ENCODE peak calls at places on chromosomes 2 and 18, in six cellular contexts. U is HS-27A; V is cardiac fibroblast; S is stimulated activated CD4-positive, alpha-beta T cell treated with anti-CD3 and anti-CD28 coated beads, Interleukin-2, amount 100 ng/mL, for 48 hours; G is HEK293T; A is lung microvascular endothelial cell. T is an unnamed sample.

GRCh38 chr18:58661423-58661822 is 9.8 kb upstream of the MALT1 start:
- DNase-seq in U (no peak), V (peak; percentile 42), S (no peak), G (no peak), A (peak; percentile 14), T (no peak)

GRCh38 chr18:80148316-80149199 is 39.5 kb downstream of the ADNP2 start:
- DNase-seq in U (no peak), V (peak; percentile 38), S (no peak), G (no peak), A (no peak), T (no peak)

GRCh38 chr2:96150007-96150406 is 4.8 kb upstream of the DUSP2 start:
- DNase-seq in U (no peak), V (no peak), S (no peak), G (no peak), A (no peak), T (no peak)

GRCh38 chr18:61750840-61751668 is 141.8 kb downstream of the RNF152 start:
- DNase-seq in U (no peak), V (no peak), S (no peak), G (no peak), A (no peak), T (no peak)

GRCh38 chr2:227460079-227460485 is 11.9 kb upstream of the AGFG1 start:
- DNase-seq in U (no peak), V (peak; percentile 80), S (peak; percentile 52), G (no peak), A (no peak), T (peak; percentile 97)

GRCh38 chr2:30608643-30609042 is 161.6 kb downstream of the LCLAT1 start:
- DNase-seq in U (no peak), V (no peak), S (no peak), G (no peak), A (no peak), T (no peak)

GRCh38 chr2:86233464-86233863 is 34.2 kb downstream of the MRPL35 start:
- DNase-seq in U (no peak), V (no peak), S (no peak), G (no peak), A (no peak), T (no peak)

GRCh38 chr18:41767960-41768359 is 187.1 kb upstream of the PIK3C3 start:
- DNase-seq in U (no peak), V (peak; percentile 49), S (no peak), G (no peak), A (no peak), T (peak; percentile 46)

GRCh38 chr2:172947461-172947860 is 128.2 kb upstream of the MAP3K20 start:
- DNase-seq in U (no peak), V (no peak), S (no peak), G (no peak), A (no peak), T (peak; percentile 59)

GRCh38 chr2:45964226-45964841 is 312.9 kb downstream of the PRKCE start:
- DNase-seq in U (peak; percentile 98), V (peak; percentile 90), S (no peak), G (no peak), A (peak; percentile 98), T (peak; percentile 86)

GRCh38 chr2:211631503-211631902 is 907.1 kb downstream of the ERBB4 start:
- DNase-seq in U (no peak), V (no peak), S (no peak), G (no peak), A (no peak), T (no peak)

GRCh38 chr18:65606551-65607130 is 144.2 kb upstream of the CDH7 start:
- DNase-seq in U (no peak), V (no peak), S (no peak), G (no peak), A (no peak), T (no peak)

GRCh38 chr2:71640459-71640858 is 187.1 kb downstream of the DYSF start:
- DNase-seq in U (no peak), V (no peak), S (no peak), G (no peak), A (no peak), T (no peak)

GRCh38 chr2:158779621-158780020 is 15.5 kb upstream of the DAPL1 start:
- DNase-seq in U (no peak), V (peak; percentile 45), S (no peak), G (no peak), A (peak; percentile 59), T (no peak)

GRCh38 chr2:943821-944220 is 6.8 kb upstream of the SNTG2 start:
- DNase-seq in U (no peak), V (no peak), S (no peak), G (no peak), A (no peak), T (no peak)

GRCh38 chr2:237878321-237879057 is 19.1 kb downstream of the RAMP1 start:
- DNase-seq in U (no peak), V (no peak), S (no peak), G (no peak), A (no peak), T (no peak)

GRCh38 chr2:222973237-222973636 is 78.8 kb upstream of the KCNE4 start:
- DNase-seq in U (no peak), V (no peak), S (no peak), G (no peak), A (no peak), T (peak; percentile 48)

GRCh38 chr2:10242998-10243925 is 59.4 kb upstream of the HPCAL1 start:
- DNase-seq in U (no peak), V (no peak), S (no peak), G (no peak), A (no peak), T (no peak)

GRCh38 chr2:238305965-238306679 is 14.2 kb upstream of the TRAF3IP1 start:
- DNase-seq in U (no peak), V (no peak), S (no peak), G (no peak), A (no peak), T (no peak)

GRCh38 chr2:239273280-239274234 is 127.3 kb downstream of the HDAC4 start:
- DNase-seq in U (no peak), V (no peak), S (no peak), G (no peak), A (no peak), T (no peak)

GRCh38 chr2:64417624-64418023 is 36.3 kb upstream of the LGALSL start:
- DNase-seq in U (no peak), V (no peak), S (no peak), G (no peak), A (no peak), T (no peak)

GRCh38 chr2:25103287-25103871 is 61.5 kb downstream of the EFR3B start:
- DNase-seq in U (no peak), V (peak; percentile 75), S (no peak), G (no peak), A (no peak), T (peak; percentile 94)

GRCh38 chr2:235639387-235639786 is 145.5 kb downstream of the AGAP1 start:
- DNase-seq in U (no peak), V (peak; percentile 92), S (no peak), G (peak; percentile 20), A (peak; percentile 88), T (peak; percentile 83)

GRCh38 chr18:36817039-36817438 is 11.8 kb downstream of the TPGS2 start:
- DNase-seq in U (no peak), V (no peak), S (no peak), G (no peak), A (no peak), T (no peak)

GRCh38 chr2:172734711-172735645 is 667 bp upstream of the RAPGEF4 start:
- DNase-seq in U (no peak), V (peak; percentile 2), S (peak; percentile 11), G (peak; percentile 21), A (no peak), T (no peak)

GRCh38 chr2:60710707-60711106 is 45.4 kb upstream of the PAPOLG start:
- DNase-seq in U (no peak), V (peak; percentile 4), S (no peak), G (no peak), A (peak; percentile 74), T (no peak)

GRCh38 chr18:23259701-23260661 is 124.7 kb downstream of the CABLES1 start:
- DNase-seq in U (peak; percentile 41), V (peak; percentile 94), S (peak; percentile 9), G (no peak), A (peak; percentile 100), T (peak; percentile 85)

GRCh38 chr2:43251171-43251731 is 24.8 kb upstream of the ZFP36L2 start:
- DNase-seq in U (no peak), V (peak; percentile 71), S (no peak), G (no peak), A (peak; percentile 80), T (peak; percentile 83)

GRCh38 chr2:165889761-165890242 is 63.8 kb downstream of the TTC21B start:
- DNase-seq in U (no peak), V (no peak), S (no peak), G (no peak), A (no peak), T (no peak)

GRCh38 chr2:241762933-241763369 is 13.7 kb upstream of the GAL3ST2 start:
- DNase-seq in U (no peak), V (no peak), S (no peak), G (no peak), A (no peak), T (no peak)

GRCh38 chr2:29583548-29584121 is 337.8 kb downstream of the ALK start:
- DNase-seq in U (no peak), V (no peak), S (no peak), G (no peak), A (no peak), T (no peak)

GRCh38 chr18:75135158-75135725 is 73.7 kb downstream of the PTGR3 start:
- DNase-seq in U (no peak), V (no peak), S (no peak), G (no peak), A (no peak), T (no peak)

GRCh38 chr18:61743775-61744531 is 148.9 kb downstream of the RNF152 start:
- DNase-seq in U (no peak), V (peak; percentile 51), S (no peak), G (no peak), A (no peak), T (peak; percentile 21)

GRCh38 chr2:40654346-40654745 is 202.5 kb upstream of the SLC8A1 start:
- DNase-seq in U (no peak), V (no peak), S (no peak), G (no peak), A (no peak), T (no peak)

GRCh38 chr2:117770696-117771095 is 43.8 kb upstream of the DDX18 start:
- DNase-seq in U (no peak), V (no peak), S (no peak), G (no peak), A (no peak), T (no peak)

GRCh38 chr18:67731853-67732252 is 215.3 kb upstream of the DSEL start:
- DNase-seq in U (no peak), V (no peak), S (no peak), G (no peak), A (no peak), T (peak; percentile 38)

GRCh38 chr2:28447943-28448737 is 47.7 kb upstream of the PLB1 start:
- DNase-seq in U (no peak), V (peak; percentile 89), S (no peak), G (no peak), A (no peak), T (peak; percentile 85)

GRCh38 chr18:36273347-36273746 is 24.2 kb upstream of the FHOD3 start:
- DNase-seq in U (no peak), V (no peak), S (no peak), G (no peak), A (no peak), T (no peak)

T was measured in fibroblast of lung.